ENCODE peak calls at places on chromosome 3, in four cellular contexts. One of them, this sample, is unnamed.

GRCh38 chr3:175238848-175239247 is 379.7 kb downstream of the NAALADL2 start:
- DNase-seq in uterus: no peak
- DNase-seq in K562: no peak
- DNase-seq in adrenal gland: no peak
- DNase-seq in this sample: no peak

GRCh38 chr3:61943975-61944374 is 382.6 kb downstream of the PTPRG start:
- DNase-seq in K562: no peak
- DNase-seq in adrenal gland: no peak
- DNase-seq in uterus: no peak
- DNase-seq in this sample: no peak

GRCh38 chr3:10389341-10389740 is 68.4 kb upstream of the SEC13 start:
- DNase-seq in uterus: no peak
- DNase-seq in K562: no peak
- DNase-seq in adrenal gland: no peak
- DNase-seq in this sample: no peak

GRCh38 chr3:69865920-69866679 is 126.8 kb downstream of the MITF start:
- DNase-seq in uterus: no peak
- DNase-seq in adrenal gland: peak
- DNase-seq in K562: no peak
- DNase-seq in this sample: peak

GRCh38 chr3:23575697-23576096 is 230.1 kb upstream of the UBE2E1 start:
- DNase-seq in K562: no peak
- DNase-seq in adrenal gland: no peak
- DNase-seq in uterus: no peak
- DNase-seq in this sample: no peak

GRCh38 chr3:12442654-12443501 is 41.4 kb upstream of the TSEN2 start:
- DNase-seq in uterus: no peak
- DNase-seq in K562: no peak
- DNase-seq in adrenal gland: no peak
- DNase-seq in this sample: no peak

GRCh38 chr3:132661120-132661519 is 991 bp downstream of the UBA5 start:
- DNase-seq in adrenal gland: no peak
- DNase-seq in uterus: no peak
- DNase-seq in K562: no peak
- DNase-seq in this sample: peak

GRCh38 chr3:39191773-39192172 is 622 bp downstream of the XIRP1 start:
- DNase-seq in uterus: no peak
- DNase-seq in K562: no peak
- DNase-seq in adrenal gland: no peak
- DNase-seq in this sample: no peak

GRCh38 chr3:2706144-2706835 is 403.9 kb downstream of the IL5RA start:
- DNase-seq in uterus: no peak
- DNase-seq in adrenal gland: no peak
- DNase-seq in K562: no peak
- DNase-seq in this sample: no peak

GRCh38 chr3:193711165-193711485 is 118.1 kb downstream of the OPA1 start:
- DNase-seq in adrenal gland: no peak
- DNase-seq in uterus: no peak
- DNase-seq in K562: no peak
- DNase-seq in this sample: no peak

GRCh38 chr3:125582707-125583106 is 12.6 kb downstream of the OSBPL11 start:
- DNase-seq in uterus: no peak
- DNase-seq in adrenal gland: no peak
- DNase-seq in K562: no peak
- DNase-seq in this sample: peak

GRCh38 chr3:63344676-63345075 is 66.6 kb downstream of the SYNPR start:
- DNase-seq in adrenal gland: no peak
- DNase-seq in K562: no peak
- DNase-seq in uterus: no peak
- DNase-seq in this sample: no peak

GRCh38 chr3:119240101-119240581 is 537 bp downstream of the B4GALT4 start:
- DNase-seq in adrenal gland: peak
- DNase-seq in K562: peak
- DNase-seq in uterus: peak
- DNase-seq in this sample: peak

GRCh38 chr3:38270606-38271005 is 5.0 kb downstream of the SLC22A13 start:
- DNase-seq in K562: no peak
- DNase-seq in adrenal gland: no peak
- DNase-seq in uterus: no peak
- DNase-seq in this sample: no peak

GRCh38 chr3:157154563-157155333 is 5.2 kb downstream of the CCNL1 start:
- DNase-seq in K562: no peak
- DNase-seq in uterus: no peak
- DNase-seq in adrenal gland: no peak
- DNase-seq in this sample: peak

GRCh38 chr3:132343018-132343612 is 25.9 kb downstream of the ACP3 start:
- DNase-seq in adrenal gland: peak
- DNase-seq in uterus: peak
- DNase-seq in K562: peak
- DNase-seq in this sample: peak

GRCh38 chr3:33541918-33542317 is 101.7 kb upstream of the UBP1 start:
- DNase-seq in adrenal gland: no peak
- DNase-seq in uterus: no peak
- DNase-seq in K562: no peak
- DNase-seq in this sample: no peak

GRCh38 chr3:184354121-184354728 is 7.2 kb downstream of the CLCN2 start:
- DNase-seq in uterus: peak
- DNase-seq in adrenal gland: peak
- DNase-seq in K562: peak
- DNase-seq in this sample: peak

GRCh38 chr3:48338635-48339034 is 5.2 kb upstream of the SPINK8 start:
- DNase-seq in adrenal gland: no peak
- DNase-seq in uterus: no peak
- DNase-seq in K562: no peak
- DNase-seq in this sample: no peak

GRCh38 chr3:46574881-46575576 is 8.9 kb upstream of the LRRC2 start:
- DNase-seq in K562: no peak
- DNase-seq in adrenal gland: no peak
- DNase-seq in uterus: no peak
- DNase-seq in this sample: no peak

GRCh38 chr3:45987368-45988099 is 8.1 kb downstream of the FYCO1 start:
- DNase-seq in adrenal gland: peak
- DNase-seq in K562: no peak
- DNase-seq in uterus: peak
- DNase-seq in this sample: no peak

GRCh38 chr3:150544040-150544439 is 2.3 kb downstream of the SERP1 start:
- DNase-seq in K562: no peak
- DNase-seq in uterus: no peak
- DNase-seq in adrenal gland: no peak
- DNase-seq in this sample: no peak

GRCh38 chr3:27596334-27596841 is 112.2 kb upstream of the SLC4A7 start:
- DNase-seq in K562: no peak
- DNase-seq in uterus: no peak
- DNase-seq in adrenal gland: no peak
- DNase-seq in this sample: no peak

GRCh38 chr3:126418661-126419131 is 24.0 kb downstream of the CFAP100 start:
- DNase-seq in adrenal gland: no peak
- DNase-seq in K562: no peak
- DNase-seq in uterus: no peak
- DNase-seq in this sample: no peak

GRCh38 chr3:173396191-173397041 is 1.1 kb upstream of the NLGN1 start:
- DNase-seq in adrenal gland: no peak
- DNase-seq in uterus: peak
- DNase-seq in K562: no peak
- DNase-seq in this sample: no peak

GRCh38 chr3:173399001-173399400 is 1.5 kb downstream of the NLGN1 start:
- DNase-seq in uterus: no peak
- DNase-seq in adrenal gland: no peak
- DNase-seq in K562: no peak
- DNase-seq in this sample: no peak

GRCh38 chr3:173398111-173398479 is 551 bp downstream of the NLGN1 start:
- DNase-seq in K562: no peak
- DNase-seq in adrenal gland: no peak
- DNase-seq in uterus: peak
- DNase-seq in this sample: no peak

GRCh38 chr3:173395412-173396181 is 1.9 kb upstream of the NLGN1 start:
- DNase-seq in uterus: peak
- DNase-seq in K562: peak
- DNase-seq in adrenal gland: peak
- DNase-seq in this sample: peak

GRCh38 chr3:173397161-173398110 is at the start of gene NLGN1:
- DNase-seq in adrenal gland: peak
- DNase-seq in K562: no peak
- DNase-seq in uterus: peak
- DNase-seq in this sample: no peak
- TF ChIP-seq POLR2A in adrenal gland: no peak
- TF ChIP-seq POLR2A in K562: no peak
- TF ChIP-seq POLR2A in uterus: peak
- TF ChIP-seq POLR2A in this sample: no peak

DNA sequence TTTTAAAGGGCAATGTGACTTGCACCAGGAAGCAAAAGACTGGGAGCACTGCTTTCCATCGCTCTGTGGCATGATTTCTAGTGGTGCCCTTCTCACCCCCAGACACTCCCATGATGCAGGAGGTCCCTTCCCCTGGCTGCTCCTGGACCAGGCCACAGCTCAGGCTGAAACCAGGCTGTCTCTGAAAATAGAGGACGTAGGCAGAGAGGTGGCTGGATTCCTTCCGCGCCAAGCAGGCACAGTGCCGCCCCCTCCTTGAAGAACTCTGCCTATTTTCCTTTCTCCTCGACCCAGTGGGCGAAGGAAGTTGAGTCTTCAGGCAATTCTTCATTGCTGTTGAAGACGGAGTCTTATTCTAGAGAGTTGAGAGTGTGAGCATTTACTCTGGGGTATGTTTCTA is 489.4 kb upstream of the TBL1XR1 start:
- DNase-seq in uterus: no peak
- DNase-seq in K562: no peak
- DNase-seq in adrenal gland: no peak
- DNase-seq in this sample: no peak
- TF ChIP-seq POLR2A in uterus: no peak
- TF ChIP-seq POLR2A in K562: no peak
- TF ChIP-seq POLR2A in adrenal gland: no peak
- TF ChIP-seq POLR2A in this sample: no peak

GRCh38 chr3:4980229-4981159 is 1.3 kb downstream of the BHLHE40 start:
- DNase-seq in K562: peak
- DNase-seq in uterus: peak
- DNase-seq in adrenal gland: peak
- DNase-seq in this sample: peak
- TF ChIP-seq POLR2A in K562: peak
- TF ChIP-seq POLR2A in uterus: peak
- TF ChIP-seq POLR2A in adrenal gland: peak
- TF ChIP-seq POLR2A in this sample: peak

GRCh38 chr3:159765025-159765859 is 223.4 kb upstream of the IL12A start:
- DNase-seq in K562: no peak
- DNase-seq in adrenal gland: peak
- DNase-seq in uterus: peak
- DNase-seq in this sample: no peak
- TF ChIP-seq POLR2A in K562: no peak
- TF ChIP-seq POLR2A in adrenal gland: no peak
- TF ChIP-seq POLR2A in uterus: peak
- TF ChIP-seq POLR2A in this sample: no peak

DNA sequence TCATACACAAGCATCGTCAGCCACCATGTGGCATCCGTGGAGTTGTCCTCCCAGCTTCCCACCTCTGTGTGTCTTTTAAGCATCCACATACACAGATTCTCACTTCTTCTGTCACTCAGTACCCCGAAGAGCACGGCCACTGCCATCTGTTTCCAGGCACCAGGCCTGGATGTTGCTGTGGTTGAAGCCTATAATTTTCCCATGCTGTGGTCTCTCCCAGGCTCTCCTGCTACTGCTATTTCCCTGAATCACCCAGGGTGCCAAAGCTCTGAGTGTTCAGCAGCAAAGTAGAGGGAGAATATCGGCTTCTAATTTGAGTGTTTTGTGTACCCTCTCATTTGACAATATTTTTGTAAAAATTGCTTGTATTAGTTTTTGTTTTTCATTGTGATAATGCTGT is 265.7 kb downstream of the DIPK2A start:
- DNase-seq in uterus: no peak
- DNase-seq in adrenal gland: no peak
- DNase-seq in K562: no peak
- DNase-seq in this sample: no peak
- TF ChIP-seq POLR2A in uterus: no peak
- TF ChIP-seq POLR2A in adrenal gland: no peak
- TF ChIP-seq POLR2A in K562: no peak
- TF ChIP-seq POLR2A in this sample: no peak

DNA sequence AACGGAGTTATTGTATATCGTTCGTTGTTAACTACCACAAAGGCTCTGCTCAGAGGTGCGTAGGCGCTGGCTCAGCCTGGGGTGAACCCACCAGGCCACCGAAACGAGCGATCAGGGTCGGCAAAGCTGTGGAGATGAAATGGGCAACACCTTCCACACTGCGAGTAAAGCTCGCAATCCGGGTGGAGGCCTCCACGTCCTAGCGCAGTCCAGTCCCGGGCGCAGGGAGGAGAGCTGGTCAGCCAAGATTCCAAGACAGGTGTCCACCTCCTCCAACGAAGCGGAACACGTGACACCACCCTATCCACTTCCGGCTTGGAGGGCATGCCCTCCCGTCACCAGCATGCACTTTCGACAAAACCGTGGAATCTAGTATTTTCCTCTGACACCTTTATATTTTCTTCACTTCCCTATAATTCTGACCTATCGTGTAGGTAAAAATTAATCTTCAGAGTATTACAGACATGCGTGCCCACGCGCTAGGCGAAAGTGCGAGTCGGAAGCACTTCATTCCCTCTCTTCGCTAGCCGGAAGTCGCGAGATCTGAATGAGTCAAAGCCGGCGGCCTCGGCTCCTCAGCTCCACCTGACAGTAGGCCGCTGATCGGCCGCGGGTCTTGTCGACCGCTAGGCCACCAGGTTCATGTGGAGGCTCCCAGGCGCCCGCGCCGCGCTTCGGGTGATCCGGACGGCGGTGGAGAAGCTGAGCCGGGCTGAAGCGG is at the start of gene PDE12:
- DNase-seq in K562: peak
- DNase-seq in uterus: peak
- DNase-seq in adrenal gland: peak
- DNase-seq in this sample: peak
- TF ChIP-seq POLR2A in K562: peak
- TF ChIP-seq POLR2A in uterus: peak
- TF ChIP-seq POLR2A in adrenal gland: peak
- TF ChIP-seq POLR2A in this sample: peak

GRCh38 chr3:41330465-41330864 is 131.2 kb downstream of the CTNNB1 start:
- DNase-seq in uterus: no peak
- DNase-seq in K562: no peak
- DNase-seq in adrenal gland: no peak
- DNase-seq in this sample: no peak
- TF ChIP-seq POLR2A in uterus: no peak
- TF ChIP-seq POLR2A in K562: no peak
- TF ChIP-seq POLR2A in adrenal gland: no peak
- TF ChIP-seq POLR2A in this sample: no peak

GRCh38 chr3:123696796-123697195 is 111.9 kb upstream of the HACD2 start:
- DNase-seq in adrenal gland: no peak
- DNase-seq in uterus: no peak
- DNase-seq in K562: no peak
- DNase-seq in this sample: no peak
- TF ChIP-seq POLR2A in adrenal gland: no peak
- TF ChIP-seq POLR2A in uterus: no peak
- TF ChIP-seq POLR2A in K562: no peak
- TF ChIP-seq POLR2A in this sample: no peak